ENCODE peak calls at places on chromosome 1, in six cellular contexts. X is left ventricle myocardium inferior, O is mammary epithelial cell, Q is astrocyte of the spinal cord, N is AG10803, G is lower leg skin. L is an unnamed sample.

GRCh38 chr1:175548774-175549173 is 194.6 kb downstream of the TNR start:
- DNase-seq in O (peak), X (no peak), G (no peak), Q (no peak), N (no peak), L (no peak)

GRCh38 chr1:222880586-222880985 is 65.7 kb downstream of the DISP1 start:
- DNase-seq in N (peak), O (peak), X (no peak), G (no peak), Q (peak), L (peak)

GRCh38 chr1:66624412-66625060 is 90.6 kb downstream of the SGIP1 start:
- DNase-seq in Q (peak), G (no peak), N (peak), O (peak), X (no peak), L (peak)

GRCh38 chr1:229710746-229711145 is 84.7 kb downstream of the URB2 start:
- DNase-seq in O (no peak), G (no peak), N (peak), Q (peak), X (no peak), L (peak)

GRCh38 chr1:36486436-36487335 is 4.0 kb upstream of the CSF3R start:
- DNase-seq in G (no peak), O (no peak), N (no peak), X (peak), Q (no peak), L (no peak)

GRCh38 chr1:232707142-232707541 is 77.2 kb upstream of the SIPA1L2 start:
- DNase-seq in G (no peak), N (no peak), Q (no peak), X (no peak), O (peak), L (no peak)

GRCh38 chr1:84550826-84551225 is 23.4 kb downstream of the CTBS start:
- DNase-seq in X (no peak), O (no peak), Q (no peak), N (peak), G (no peak), L (peak)

GRCh38 chr1:102772831-102773230 is 335.5 kb downstream of the COL11A1 start:
- DNase-seq in X (no peak), Q (no peak), N (no peak), O (no peak), G (no peak), L (no peak)

GRCh38 chr1:43565600-43566360 is 35.1 kb downstream of the PTPRF start:
- DNase-seq in O (no peak), X (peak), G (no peak), Q (peak), N (peak), L (peak)

GRCh38 chr1:197799271-197799670 is 24.0 kb upstream of the DENND1B start:
- DNase-seq in G (no peak), X (no peak), O (peak), Q (peak), N (peak), L (peak)

GRCh38 chr1:58726581-58726980 is 26.7 kb upstream of the MYSM1 start:
- DNase-seq in X (no peak), Q (no peak), O (no peak), N (no peak), G (no peak), L (no peak)

GRCh38 chr1:15370781-15371467 is 38.8 kb upstream of the EFHD2 start:
- DNase-seq in X (peak), O (no peak), G (no peak), N (no peak), Q (no peak), L (no peak)

GRCh38 chr1:84300991-84301758 is at the start of gene SAMD13:
- DNase-seq in O (peak), N (peak), Q (peak), X (peak), G (peak), L (peak)

GRCh38 chr1:98932184-98932583 is 72.5 kb downstream of the PLPPR5 start:
- DNase-seq in O (no peak), X (no peak), G (no peak), Q (no peak), N (no peak), L (no peak)

GRCh38 chr1:154324669-154325582 is at the start of gene ATP8B2:
- DNase-seq in G (peak), O (peak), N (peak), X (peak), Q (peak), L (peak)

GRCh38 chr1:233675893-233676292 is 62.0 kb downstream of the KCNK1 start:
- DNase-seq in Q (no peak), N (no peak), G (no peak), X (no peak), O (no peak), L (no peak)

GRCh38 chr1:11298390-11299224 is 25.6 kb downstream of the UBIAD1 start:
- DNase-seq in G (no peak), Q (no peak), X (no peak), N (no peak), O (no peak), L (no peak)

GRCh38 chr1:115814685-115815398 is 26.1 kb downstream of the NHLH2 start:
- DNase-seq in O (peak), Q (no peak), X (no peak), N (no peak), G (no peak), L (no peak)

GRCh38 chr1:36108314-36108713 is 16.7 kb downstream of the COL8A2 start:
- DNase-seq in N (peak), X (no peak), Q (peak), G (no peak), O (no peak), L (peak)

DNA sequence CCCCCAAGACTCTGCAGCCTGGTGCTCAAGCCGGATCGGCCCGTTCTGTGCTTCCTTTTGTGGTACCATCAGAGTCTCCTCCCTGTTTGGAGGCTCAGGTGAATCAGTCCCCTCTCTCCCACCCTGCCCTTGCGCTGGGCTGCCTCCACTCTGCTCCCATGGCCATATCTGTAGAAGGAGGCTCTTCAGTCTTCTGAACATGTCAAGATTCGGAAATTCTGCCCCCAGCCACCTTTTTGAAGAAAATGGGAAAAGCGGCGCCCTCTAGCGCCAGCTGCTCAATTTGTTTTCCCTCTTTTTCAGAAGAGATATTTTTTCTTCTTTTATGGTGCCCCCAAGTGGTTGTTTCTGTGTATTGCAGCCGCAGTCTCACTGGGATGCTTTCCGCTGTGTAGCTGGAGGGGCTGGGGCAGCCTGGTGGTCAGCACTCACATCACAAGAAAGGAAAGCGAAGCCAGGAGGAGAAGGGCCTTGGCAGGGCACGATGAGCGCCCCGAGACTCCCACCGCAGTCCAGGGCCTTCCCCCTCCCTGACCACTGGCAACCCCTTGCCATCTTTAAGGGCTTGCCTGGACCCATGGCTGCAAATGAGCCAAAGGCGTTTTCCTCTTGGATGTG is 58.4 kb upstream of the CACNA1E start:
- DNase-seq in Q (peak), O (peak), G (peak), X (peak), N (peak), L (peak)
- H3K4me3 ChIP-seq in Q (no peak), O (no peak), G (no peak), X (no peak), N (no peak), L (no peak)

DNA sequence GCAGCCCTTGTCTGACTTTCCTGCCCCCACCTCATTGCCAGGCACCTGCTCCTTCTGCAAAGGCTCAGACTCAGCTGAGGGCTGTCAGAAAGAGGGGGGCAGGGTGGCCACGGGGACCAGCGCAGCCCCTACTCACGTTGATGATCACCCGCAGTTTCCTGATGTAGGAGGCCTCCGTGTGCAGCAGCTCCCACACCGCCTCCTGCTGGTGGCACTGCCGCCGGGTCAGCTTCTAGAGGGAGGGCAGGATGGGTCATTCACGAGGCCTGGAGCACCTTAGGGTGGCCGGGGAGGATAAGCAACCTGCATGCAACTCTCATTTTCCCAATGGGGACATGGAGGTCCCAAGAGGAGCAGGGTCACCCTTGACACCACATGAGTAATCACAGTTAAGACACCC is 6.4 kb upstream of the TNFRSF25 start:
- DNase-seq in G (no peak), X (no peak), O (no peak), N (no peak), Q (no peak), L (no peak)
- TF ChIP-seq CTCF in G (no peak), X (peak), O (peak), N (no peak), Q (peak), L (peak)

GRCh38 chr1:2558030-2558400 is 1.8 kb downstream of the TNFRSF14 start:
- DNase-seq in Q (no peak), N (no peak), G (no peak), O (no peak), X (no peak), L (no peak)
- H3K4me3 ChIP-seq in Q (no peak), N (no peak), G (no peak), O (no peak), X (peak), L (no peak)

GRCh38 chr1:14095001-14095400 is 395.0 kb downstream of the PRDM2 start:
- DNase-seq in X (no peak), Q (peak), N (peak), O (peak), G (no peak), L (peak)
- TF ChIP-seq CTCF in X (peak), Q (peak), N (peak), O (peak), G (no peak), L (peak)

DNA sequence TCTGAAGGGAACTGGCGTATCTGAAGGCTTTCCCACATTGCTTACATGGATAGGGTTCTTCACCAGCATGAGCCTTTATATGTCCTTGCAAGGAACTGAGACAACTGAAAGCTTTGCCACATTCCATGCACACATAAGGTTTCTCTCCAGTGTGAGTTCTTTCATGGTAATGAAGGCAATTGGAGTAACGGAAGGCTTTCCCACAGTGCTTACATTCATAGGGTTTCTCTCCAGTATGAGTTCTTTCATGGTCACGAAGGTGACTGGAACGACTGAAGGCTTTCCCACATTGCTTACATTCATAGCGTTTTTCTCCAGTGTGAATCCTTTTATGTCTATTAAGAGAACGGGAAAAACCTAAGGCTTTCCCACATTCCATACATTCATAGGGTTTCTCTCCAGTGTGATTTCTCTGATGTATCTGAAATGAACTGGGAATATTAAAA is 15.0 kb downstream of the ZNF124 start:
- DNase-seq in X (no peak), O (no peak), G (no peak), Q (peak), N (no peak), L (peak)
- H3K4me3 ChIP-seq in X (no peak), O (no peak), G (no peak), Q (no peak), N (no peak), L (no peak)